ENCODE peak calls at places on chromosomes 16 and 17, in seven cellular contexts. One of them, this sample, is unnamed.

GRCh38 chr16:8594149-8594666 is 3.9 kb upstream of the TMEM114 start:
- DNase-seq in AG09309: no peak
- DNase-seq in mucosa of gallbladder: no peak
- DNase-seq in CD8-positive, alpha-beta T cell: no peak
- DNase-seq in GM20000: no peak
- DNase-seq in naive thymus-derived CD4-positive, alpha-beta T cell: no peak
- DNase-seq in activated gamma-delta T cell: no peak
- DNase-seq in this sample: no peak

GRCh38 chr16:12097523-12098428 is 121.2 kb downstream of the SNX29 start:
- DNase-seq in AG09309: peak; percentile 62
- DNase-seq in mucosa of gallbladder: peak; percentile 58
- DNase-seq in CD8-positive, alpha-beta T cell: no peak
- DNase-seq in GM20000: no peak
- DNase-seq in naive thymus-derived CD4-positive, alpha-beta T cell: no peak
- DNase-seq in activated gamma-delta T cell: no peak
- DNase-seq in this sample: no peak

GRCh38 chr16:9153502-9153864 is 62.0 kb downstream of the HAPSTR1 start:
- DNase-seq in AG09309: no peak
- DNase-seq in mucosa of gallbladder: no peak
- DNase-seq in CD8-positive, alpha-beta T cell: no peak
- DNase-seq in GM20000: no peak
- DNase-seq in naive thymus-derived CD4-positive, alpha-beta T cell: no peak
- DNase-seq in activated gamma-delta T cell: no peak
- DNase-seq in this sample: no peak

GRCh38 chr16:46836521-46837292 is 5.7 kb upstream of the C16orf87 start:
- DNase-seq in AG09309: no peak
- DNase-seq in mucosa of gallbladder: no peak
- DNase-seq in CD8-positive, alpha-beta T cell: no peak
- DNase-seq in GM20000: no peak
- DNase-seq in naive thymus-derived CD4-positive, alpha-beta T cell: no peak
- DNase-seq in activated gamma-delta T cell: no peak
- DNase-seq in this sample: no peak

GRCh38 chr17:9363440-9364350 is 211.9 kb downstream of the STX8 start:
- DNase-seq in AG09309: no peak
- DNase-seq in mucosa of gallbladder: no peak
- DNase-seq in CD8-positive, alpha-beta T cell: no peak
- DNase-seq in GM20000: no peak
- DNase-seq in naive thymus-derived CD4-positive, alpha-beta T cell: no peak
- DNase-seq in activated gamma-delta T cell: no peak
- DNase-seq in this sample: no peak

GRCh38 chr17:31859487-31860008 is 504 bp upstream of the COPRS start:
- DNase-seq in AG09309: no peak
- DNase-seq in mucosa of gallbladder: no peak
- DNase-seq in CD8-positive, alpha-beta T cell: no peak
- DNase-seq in GM20000: no peak
- DNase-seq in naive thymus-derived CD4-positive, alpha-beta T cell: no peak
- DNase-seq in activated gamma-delta T cell: no peak
- DNase-seq in this sample: no peak

GRCh38 chr16:939941-940340 is 30.8 kb downstream of the LMF1 start:
- DNase-seq in AG09309: no peak
- DNase-seq in mucosa of gallbladder: no peak
- DNase-seq in CD8-positive, alpha-beta T cell: no peak
- DNase-seq in GM20000: no peak
- DNase-seq in naive thymus-derived CD4-positive, alpha-beta T cell: no peak
- DNase-seq in activated gamma-delta T cell: no peak
- DNase-seq in this sample: no peak

GRCh38 chr16:47072158-47072557 is 71.6 kb downstream of the NETO2 start:
- DNase-seq in AG09309: no peak
- DNase-seq in mucosa of gallbladder: no peak
- DNase-seq in CD8-positive, alpha-beta T cell: no peak
- DNase-seq in GM20000: no peak
- DNase-seq in naive thymus-derived CD4-positive, alpha-beta T cell: no peak
- DNase-seq in activated gamma-delta T cell: no peak
- DNase-seq in this sample: no peak

GRCh38 chr17:4945176-4945943 is 3.0 kb downstream of the PFN1 start:
- DNase-seq in AG09309: peak; percentile 73
- DNase-seq in mucosa of gallbladder: peak; percentile 74
- DNase-seq in CD8-positive, alpha-beta T cell: peak; percentile 70
- DNase-seq in GM20000: peak; percentile 78
- DNase-seq in naive thymus-derived CD4-positive, alpha-beta T cell: no peak
- DNase-seq in activated gamma-delta T cell: no peak
- DNase-seq in this sample: peak; percentile 52

GRCh38 chr17:82536220-82537201 is 17.0 kb downstream of the FOXK2 start:
- DNase-seq in AG09309: no peak
- DNase-seq in mucosa of gallbladder: no peak
- DNase-seq in CD8-positive, alpha-beta T cell: no peak
- DNase-seq in GM20000: no peak
- DNase-seq in naive thymus-derived CD4-positive, alpha-beta T cell: no peak
- DNase-seq in activated gamma-delta T cell: no peak
- DNase-seq in this sample: no peak

GRCh38 chr16:67248401-67249177 is at the start of gene SLC9A5:
- DNase-seq in AG09309: no peak
- DNase-seq in mucosa of gallbladder: no peak
- DNase-seq in CD8-positive, alpha-beta T cell: no peak
- DNase-seq in GM20000: peak; percentile 77
- DNase-seq in naive thymus-derived CD4-positive, alpha-beta T cell: peak; percentile 21
- DNase-seq in activated gamma-delta T cell: peak; percentile 25
- DNase-seq in this sample: no peak

GRCh38 chr17:29835438-29836351 is 94.3 kb downstream of the SSH2 start:
- DNase-seq in AG09309: no peak
- DNase-seq in mucosa of gallbladder: peak; percentile 13
- DNase-seq in CD8-positive, alpha-beta T cell: no peak
- DNase-seq in GM20000: no peak
- DNase-seq in naive thymus-derived CD4-positive, alpha-beta T cell: no peak
- DNase-seq in activated gamma-delta T cell: no peak
- DNase-seq in this sample: no peak

GRCh38 chr16:88922114-88922825 is 54.7 kb downstream of the CBFA2T3 start:
- DNase-seq in AG09309: no peak
- DNase-seq in mucosa of gallbladder: peak; percentile 75
- DNase-seq in CD8-positive, alpha-beta T cell: no peak
- DNase-seq in GM20000: no peak
- DNase-seq in naive thymus-derived CD4-positive, alpha-beta T cell: no peak
- DNase-seq in activated gamma-delta T cell: no peak
- DNase-seq in this sample: no peak

GRCh38 chr17:50627782-50628601 is 6.7 kb upstream of the ABCC3 start:
- DNase-seq in AG09309: no peak
- DNase-seq in mucosa of gallbladder: peak; percentile 78
- DNase-seq in CD8-positive, alpha-beta T cell: no peak
- DNase-seq in GM20000: no peak
- DNase-seq in naive thymus-derived CD4-positive, alpha-beta T cell: no peak
- DNase-seq in activated gamma-delta T cell: no peak
- DNase-seq in this sample: no peak

GRCh38 chr16:14003119-14003570 is 68.0 kb upstream of the MRTFB start:
- DNase-seq in AG09309: no peak
- DNase-seq in mucosa of gallbladder: peak; percentile 44
- DNase-seq in CD8-positive, alpha-beta T cell: no peak
- DNase-seq in GM20000: peak; percentile 13
- DNase-seq in naive thymus-derived CD4-positive, alpha-beta T cell: no peak
- DNase-seq in activated gamma-delta T cell: no peak
- DNase-seq in this sample: no peak

GRCh38 chr17:69500911-69501429 is 86.5 kb downstream of the MAP2K6 start:
- DNase-seq in AG09309: no peak
- DNase-seq in mucosa of gallbladder: no peak
- DNase-seq in CD8-positive, alpha-beta T cell: no peak
- DNase-seq in GM20000: no peak
- DNase-seq in naive thymus-derived CD4-positive, alpha-beta T cell: no peak
- DNase-seq in activated gamma-delta T cell: no peak
- DNase-seq in this sample: no peak

GRCh38 chr17:32152130-32152529 is 9.8 kb downstream of the RHOT1 start:
- DNase-seq in AG09309: no peak
- DNase-seq in mucosa of gallbladder: no peak
- DNase-seq in CD8-positive, alpha-beta T cell: no peak
- DNase-seq in GM20000: no peak
- DNase-seq in naive thymus-derived CD4-positive, alpha-beta T cell: no peak
- DNase-seq in activated gamma-delta T cell: no peak
- DNase-seq in this sample: no peak

GRCh38 chr16:2159052-2159838 is 3.7 kb downstream of the TRAF7 start:
- DNase-seq in AG09309: no peak
- DNase-seq in mucosa of gallbladder: peak; percentile 66
- DNase-seq in CD8-positive, alpha-beta T cell: no peak
- DNase-seq in GM20000: no peak
- DNase-seq in naive thymus-derived CD4-positive, alpha-beta T cell: no peak
- DNase-seq in activated gamma-delta T cell: no peak
- DNase-seq in this sample: no peak

GRCh38 chr17:76635659-76636360 is 7.7 kb downstream of the ST6GALNAC1 start:
- DNase-seq in AG09309: no peak
- DNase-seq in mucosa of gallbladder: no peak
- DNase-seq in CD8-positive, alpha-beta T cell: no peak
- DNase-seq in GM20000: no peak
- DNase-seq in naive thymus-derived CD4-positive, alpha-beta T cell: no peak
- DNase-seq in activated gamma-delta T cell: no peak
- DNase-seq in this sample: no peak